ENCODE peak calls at places on chromosomes 6 and 20, in four cellular contexts. One of them, this sample, is unnamed.
A peak's percentile ranks its signal among the peaks of the same experiment; 100 is the strongest.

GRCh38 chr20:9215539-9215938 is 146.7 kb downstream of the PLCB4 start:
- DNase-seq in K562: no peak
- DNase-seq in HepG2: peak; percentile 41
- DNase-seq in GM12878: no peak
- DNase-seq in this sample: no peak

GRCh38 chr6:43669050-43669921 is 18.3 kb downstream of the MRPS18A start:
- DNase-seq in HepG2: no peak
- DNase-seq in GM12878: no peak
- DNase-seq in K562: no peak
- DNase-seq in this sample: no peak

GRCh38 chr6:37713529-37714119 is 15.9 kb upstream of the MDGA1 start:
- DNase-seq in GM12878: no peak
- DNase-seq in K562: peak; percentile 66
- DNase-seq in HepG2: no peak
- DNase-seq in this sample: no peak

GRCh38 chr6:15342114-15342513 is 96.2 kb downstream of the JARID2 start:
- DNase-seq in GM12878: no peak
- DNase-seq in K562: no peak
- DNase-seq in HepG2: no peak
- DNase-seq in this sample: no peak

GRCh38 chr6:25477006-25477590 is 174.9 kb upstream of the SCGN start:
- DNase-seq in HepG2: no peak
- DNase-seq in GM12878: no peak
- DNase-seq in K562: no peak
- DNase-seq in this sample: no peak

GRCh38 chr6:169326067-169326799 is 72.6 kb upstream of the THBS2 start:
- DNase-seq in K562: no peak
- DNase-seq in GM12878: no peak
- DNase-seq in HepG2: peak; percentile 54
- DNase-seq in this sample: peak; percentile 39

GRCh38 chr20:55579802-55580201 is 425.5 kb downstream of the CBLN4 start:
- DNase-seq in GM12878: no peak
- DNase-seq in HepG2: no peak
- DNase-seq in K562: no peak
- DNase-seq in this sample: no peak

GRCh38 chr6:136723780-136724179 is 68.5 kb downstream of the MAP3K5 start:
- DNase-seq in HepG2: no peak
- DNase-seq in K562: no peak
- DNase-seq in GM12878: peak; percentile 53
- DNase-seq in this sample: no peak

GRCh38 chr20:17498181-17498580 is 33.0 kb downstream of the BFSP1 start:
- DNase-seq in HepG2: no peak
- DNase-seq in K562: no peak
- DNase-seq in GM12878: no peak
- DNase-seq in this sample: no peak

GRCh38 chr6:149271348-149272340 is 45.9 kb upstream of the TAB2 start:
- DNase-seq in HepG2: no peak
- DNase-seq in K562: no peak
- DNase-seq in GM12878: peak; percentile 65
- DNase-seq in this sample: no peak

GRCh38 chr20:32577023-32577422 is 8.1 kb downstream of the NOL4L start:
- DNase-seq in GM12878: no peak
- DNase-seq in HepG2: no peak
- DNase-seq in K562: no peak
- DNase-seq in this sample: no peak

GRCh38 chr6:170034294-170034693 is 256.6 kb downstream of the DLL1 start:
- DNase-seq in HepG2: no peak
- DNase-seq in GM12878: no peak
- DNase-seq in K562: no peak
- DNase-seq in this sample: no peak

GRCh38 chr6:122207794-122208193 is 191.7 kb upstream of the HSF2 start:
- DNase-seq in GM12878: no peak
- DNase-seq in K562: no peak
- DNase-seq in HepG2: no peak
- DNase-seq in this sample: no peak

GRCh38 chr6:108751851-108752732 is 96.1 kb upstream of the ARMC2 start:
- DNase-seq in K562: no peak
- DNase-seq in HepG2: no peak
- DNase-seq in GM12878: no peak
- DNase-seq in this sample: no peak

GRCh38 chr6:2562721-2563120 is 188.0 kb downstream of the MYLK4 start:
- DNase-seq in K562: no peak
- DNase-seq in HepG2: no peak
- DNase-seq in GM12878: no peak
- DNase-seq in this sample: no peak

GRCh38 chr6:2565499-2565898 is 185.2 kb downstream of the MYLK4 start:
- DNase-seq in K562: no peak
- DNase-seq in HepG2: peak; percentile 78
- DNase-seq in GM12878: no peak
- DNase-seq in this sample: peak; percentile 10

GRCh38 chr6:2560903-2561698 is 189.6 kb downstream of the MYLK4 start:
- DNase-seq in K562: no peak
- DNase-seq in HepG2: no peak
- DNase-seq in GM12878: no peak
- DNase-seq in this sample: no peak

GRCh38 chr6:2566048-2566447 is 184.7 kb downstream of the MYLK4 start:
- DNase-seq in K562: no peak
- DNase-seq in HepG2: no peak
- DNase-seq in GM12878: no peak
- DNase-seq in this sample: no peak

DNA sequence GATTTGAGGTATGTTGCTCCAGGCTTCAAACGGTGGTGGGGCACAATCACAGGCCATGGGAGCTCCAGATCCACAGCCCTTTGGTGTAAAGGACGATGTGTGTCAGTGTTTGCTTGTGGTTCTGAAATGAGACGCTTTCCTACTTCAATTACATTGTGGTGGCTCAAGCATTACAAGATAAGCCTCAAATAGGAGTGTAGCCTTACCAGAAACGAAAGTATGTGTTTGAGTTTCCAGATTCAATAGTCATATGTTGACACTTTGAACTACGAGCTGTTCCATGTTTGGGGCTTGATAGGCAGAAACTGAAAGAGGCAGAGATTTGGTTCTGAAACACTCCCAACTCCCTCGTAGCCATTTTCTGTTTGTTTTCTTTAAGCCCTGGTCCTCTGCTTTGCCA is 187.1 kb downstream of the MYLK4 start:
- DNase-seq in GM12878: peak; percentile 30
- DNase-seq in K562: no peak
- DNase-seq in HepG2: peak; percentile 34
- DNase-seq in this sample: no peak
- TF ChIP-seq POLR2AphosphoS2 in GM12878: no peak
- TF ChIP-seq POLR2AphosphoS2 in K562: no peak
- TF ChIP-seq POLR2AphosphoS2 in HepG2: no peak
- TF ChIP-seq POLR2AphosphoS2 in this sample: no peak

DNA sequence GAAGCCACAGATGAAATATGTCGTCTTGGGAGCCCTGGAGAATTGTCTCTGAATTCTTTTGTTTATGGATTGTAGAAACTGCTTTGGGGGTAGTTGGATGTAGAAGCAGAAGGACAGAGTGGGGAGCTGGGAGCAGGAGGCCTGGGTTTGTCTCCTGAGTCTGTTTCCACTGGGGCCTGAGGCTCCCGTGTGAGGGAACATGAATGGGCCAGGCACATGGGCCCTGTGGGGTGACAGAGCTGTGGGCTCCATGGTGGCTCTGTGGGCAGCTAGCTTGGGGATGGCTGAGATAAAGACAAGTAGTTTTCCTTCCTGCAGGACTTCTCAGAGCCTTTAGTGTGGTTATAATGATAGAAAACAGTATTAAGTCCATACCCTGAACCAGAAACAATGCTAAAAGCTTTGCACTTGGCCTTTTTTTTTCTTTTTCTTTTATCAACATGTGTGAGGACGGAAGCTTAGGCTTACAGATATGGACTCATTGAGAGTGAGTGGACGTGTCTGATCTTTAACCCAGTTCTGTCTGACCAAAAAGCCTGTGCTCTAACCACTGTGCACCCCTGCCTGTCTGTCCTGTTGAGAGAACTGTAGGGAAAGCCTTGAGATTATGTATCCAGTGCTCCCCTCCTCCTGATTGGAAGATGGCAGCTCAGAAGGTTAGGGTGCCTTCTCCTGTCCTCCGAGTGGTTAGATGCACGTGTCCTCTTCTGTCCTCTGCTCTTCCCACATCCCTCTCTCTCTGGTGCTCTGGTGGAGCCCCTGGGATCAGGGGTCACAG is 98.3 kb downstream of the CDH26 start:
- DNase-seq in HepG2: no peak
- DNase-seq in GM12878: no peak
- DNase-seq in K562: no peak
- DNase-seq in this sample: no peak
- TF ChIP-seq POLR2AphosphoS2 in HepG2: no peak
- TF ChIP-seq POLR2AphosphoS2 in GM12878: no peak
- TF ChIP-seq POLR2AphosphoS2 in K562: no peak
- TF ChIP-seq POLR2AphosphoS2 in this sample: no peak

DNA sequence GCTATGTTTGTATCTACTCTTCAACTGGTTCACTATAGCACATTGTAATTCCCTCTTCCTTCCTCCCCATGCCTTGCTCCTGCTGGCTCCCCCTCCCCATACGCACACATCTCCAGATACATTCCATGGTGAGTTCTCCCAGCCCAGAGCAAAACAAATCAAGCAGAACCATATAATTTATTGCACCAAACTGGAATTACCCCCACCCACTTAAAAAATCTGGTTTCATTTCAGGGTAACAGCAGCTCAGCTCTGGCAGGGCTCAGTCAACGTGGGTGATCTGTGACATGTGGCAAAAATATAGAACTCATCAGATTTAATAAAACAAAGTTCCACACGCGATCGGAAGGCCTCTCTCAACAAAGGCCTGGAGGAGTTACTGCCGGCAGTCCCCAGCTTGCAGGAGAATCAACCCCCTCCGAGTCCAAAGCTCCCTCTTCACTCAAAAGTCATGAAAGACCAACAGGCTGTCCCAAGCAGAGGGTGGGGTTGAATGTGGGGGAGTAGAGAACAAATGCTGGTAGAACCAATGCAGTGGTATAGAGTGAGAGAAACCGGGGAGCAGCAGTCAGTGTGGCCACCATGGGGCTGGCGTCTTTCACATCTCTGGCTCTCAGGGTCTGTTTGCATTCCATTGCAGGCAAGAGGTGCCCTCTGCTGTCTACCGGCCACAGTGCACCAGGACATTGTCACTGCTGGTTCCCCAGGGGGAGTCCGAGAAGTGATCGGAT is 323.3 kb upstream of the NT5E start:
- DNase-seq in HepG2: peak; percentile 52
- DNase-seq in GM12878: no peak
- DNase-seq in K562: peak; percentile 39
- DNase-seq in this sample: peak; percentile 35
- TF ChIP-seq POLR2AphosphoS2 in HepG2: no peak
- TF ChIP-seq POLR2AphosphoS2 in GM12878: no peak
- TF ChIP-seq POLR2AphosphoS2 in K562: no peak
- TF ChIP-seq POLR2AphosphoS2 in this sample: no peak

DNA sequence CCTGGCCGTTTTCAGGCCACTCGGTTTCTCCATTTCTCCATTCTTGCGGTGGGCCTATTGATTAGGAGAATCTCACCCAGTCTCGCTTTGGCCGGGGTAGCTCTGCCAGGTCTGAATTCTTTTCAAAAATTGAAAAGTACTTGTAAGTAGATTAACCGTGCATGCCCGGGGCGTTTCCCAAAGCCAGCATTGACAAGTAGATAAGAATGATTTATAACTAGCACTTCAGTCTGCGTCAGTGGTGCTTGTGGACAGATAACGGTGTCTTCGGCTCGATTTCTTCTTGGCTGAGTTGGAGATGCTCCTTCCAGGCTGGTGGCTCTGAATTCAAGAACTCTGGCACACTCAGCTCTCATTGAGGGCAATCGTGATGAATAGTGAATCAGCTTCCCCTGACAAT is 29.0 kb downstream of the SLC24A3 start:
- DNase-seq in HepG2: no peak
- DNase-seq in K562: no peak
- DNase-seq in GM12878: no peak
- DNase-seq in this sample: no peak
- TF ChIP-seq POLR2AphosphoS2 in HepG2: no peak
- TF ChIP-seq POLR2AphosphoS2 in K562: no peak
- TF ChIP-seq POLR2AphosphoS2 in GM12878: no peak
- TF ChIP-seq POLR2AphosphoS2 in this sample: no peak

DNA sequence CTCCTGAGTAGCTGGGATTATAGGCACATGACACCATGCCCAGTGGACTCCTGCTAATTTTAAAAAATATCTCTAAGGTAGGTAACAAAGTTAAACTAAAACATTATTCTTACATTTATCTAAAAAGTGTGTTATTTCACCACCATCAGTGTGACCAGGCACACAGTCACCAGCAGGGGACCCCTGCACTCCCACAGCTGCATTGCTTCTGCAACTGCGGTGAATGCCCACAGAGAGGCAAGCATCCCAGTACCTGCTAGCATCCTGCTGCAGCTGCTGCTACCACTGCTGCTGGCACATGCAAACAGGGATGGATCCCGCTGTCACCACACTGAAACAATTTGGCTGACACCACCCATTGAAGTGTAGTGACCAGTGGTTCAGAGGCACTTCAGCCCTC is 21.9 kb upstream of the EPB41L2 start:
- DNase-seq in HepG2: peak; percentile 49
- DNase-seq in GM12878: no peak
- DNase-seq in K562: no peak
- DNase-seq in this sample: no peak
- TF ChIP-seq POLR2AphosphoS2 in HepG2: no peak
- TF ChIP-seq POLR2AphosphoS2 in GM12878: no peak
- TF ChIP-seq POLR2AphosphoS2 in K562: no peak
- TF ChIP-seq POLR2AphosphoS2 in this sample: no peak

DNA sequence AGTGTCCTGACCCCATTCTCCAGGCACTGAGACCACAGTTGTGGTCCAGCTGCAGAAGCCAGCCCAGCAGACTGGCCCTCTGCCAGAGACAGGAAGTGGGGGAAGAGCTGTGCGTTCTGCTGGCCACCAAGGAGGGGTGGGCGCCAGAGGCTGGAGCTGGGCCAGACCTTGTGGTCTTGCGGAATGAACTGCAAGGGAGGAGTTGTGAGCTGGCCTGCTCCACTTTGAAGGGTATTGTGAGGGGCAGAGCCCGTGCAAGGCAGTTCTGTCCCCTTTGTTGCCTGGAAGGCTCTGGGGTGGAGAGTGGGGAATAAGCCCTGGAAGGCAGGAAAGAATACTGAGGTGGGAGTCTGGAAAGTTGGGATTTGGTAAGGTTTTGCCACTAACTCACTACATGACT is 3.6 kb upstream of the MDFI start:
- DNase-seq in K562: no peak
- DNase-seq in HepG2: no peak
- DNase-seq in GM12878: no peak
- DNase-seq in this sample: no peak
- TF ChIP-seq POLR2AphosphoS2 in K562: no peak
- TF ChIP-seq POLR2AphosphoS2 in HepG2: no peak
- TF ChIP-seq POLR2AphosphoS2 in GM12878: no peak
- TF ChIP-seq POLR2AphosphoS2 in this sample: no peak

DNA sequence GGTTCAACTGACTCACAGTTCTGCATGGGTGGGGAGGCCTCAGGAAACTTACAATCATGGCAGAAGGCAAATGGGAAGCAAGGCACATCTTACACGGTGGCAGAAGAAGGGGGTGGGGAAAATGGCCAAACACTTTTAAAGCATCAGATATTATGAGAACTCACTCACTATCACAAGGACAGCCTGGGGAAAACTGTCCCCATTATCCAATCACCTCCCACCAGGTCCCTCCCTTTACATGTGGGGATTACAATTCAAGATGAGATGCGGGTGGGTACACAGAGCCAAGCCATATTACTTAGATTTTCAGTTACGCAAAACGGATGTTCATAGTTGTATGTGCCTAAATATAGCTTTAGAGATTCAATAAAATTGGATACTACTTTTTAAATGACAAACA is 25.6 kb downstream of the CYP39A1 start:
- DNase-seq in HepG2: no peak
- DNase-seq in GM12878: no peak
- DNase-seq in K562: no peak
- DNase-seq in this sample: no peak
- TF ChIP-seq POLR2AphosphoS2 in HepG2: no peak
- TF ChIP-seq POLR2AphosphoS2 in GM12878: no peak
- TF ChIP-seq POLR2AphosphoS2 in K562: no peak
- TF ChIP-seq POLR2AphosphoS2 in this sample: no peak